ENCODE peak calls at places on chromosomes 6 and 20, in seven cellular contexts. Y, S, I, X, B, M and A are unnamed samples.

GRCh38 chr6:10262505-10262904 is 152.4 kb downstream of the TFAP2A start:
- DNase-seq in Y (no peak), S (no peak), I (no peak), X (no peak), B (no peak), M (no peak), A (no peak)

GRCh38 chr20:32004963-32005362 is 5.3 kb upstream of the CCM2L start:
- DNase-seq in Y (peak; percentile 58), S (no peak), I (no peak), X (no peak), B (no peak), M (no peak), A (peak; percentile 36)

GRCh38 chr6:154805288-154805911 is 72.2 kb downstream of the SCAF8 start:
- DNase-seq in Y (peak; percentile 37), S (no peak), I (no peak), X (peak; percentile 62), B (peak; percentile 25), M (peak; percentile 45), A (peak; percentile 70)

GRCh38 chr20:2084703-2085102 is 16.9 kb upstream of the STK35 start:
- DNase-seq in Y (no peak), S (no peak), I (no peak), X (no peak), B (no peak), M (no peak), A (no peak)

GRCh38 chr6:50826037-50826761 is 7.5 kb downstream of the TFAP2B start:
- DNase-seq in Y (no peak), S (no peak), I (no peak), X (no peak), B (no peak), M (no peak), A (no peak)

GRCh38 chr20:47733892-47734291 is 51.4 kb downstream of the SULF2 start:
- DNase-seq in Y (no peak), S (no peak), I (no peak), X (no peak), B (no peak), M (no peak), A (no peak)

GRCh38 chr6:137673603-137674002 is 179.4 kb upstream of the OLIG3 start:
- DNase-seq in Y (no peak), S (no peak), I (no peak), X (no peak), B (no peak), M (no peak), A (no peak)

GRCh38 chr6:37624606-37625574 is 72.8 kb downstream of the MDGA1 start:
- DNase-seq in Y (no peak), S (peak; percentile 62), I (peak; percentile 86), X (no peak), B (no peak), M (no peak), A (no peak)

GRCh38 chr6:149080511-149080910 is 237.0 kb upstream of the TAB2 start:
- DNase-seq in Y (peak; percentile 57), S (no peak), I (no peak), X (peak; percentile 89), B (peak; percentile 69), M (no peak), A (peak; percentile 88)

GRCh38 chr6:14730654-14731053 is 515.2 kb upstream of the JARID2 start:
- DNase-seq in Y (no peak), S (no peak), I (no peak), X (no peak), B (no peak), M (no peak), A (no peak)

GRCh38 chr20:33006776-33007375 is 628 bp upstream of the BPIFB2 start:
- DNase-seq in Y (no peak), S (no peak), I (no peak), X (no peak), B (no peak), M (no peak), A (no peak)

GRCh38 chr6:167142433-167142761 is 15.4 kb downstream of the GPR31 start:
- DNase-seq in Y (no peak), S (no peak), I (no peak), X (no peak), B (no peak), M (no peak), A (no peak)

GRCh38 chr6:166768761-166769160 is 141.7 kb upstream of the RPS6KA2 start:
- DNase-seq in Y (no peak), S (no peak), I (no peak), X (no peak), B (no peak), M (no peak), A (no peak)

GRCh38 chr6:34922177-34922663 is 33.2 kb downstream of the ANKS1A start:
- DNase-seq in Y (peak; percentile 77), S (no peak), I (no peak), X (peak; percentile 64), B (peak; percentile 57), M (peak; percentile 3), A (peak; percentile 81)

GRCh38 chr20:58575776-58576589 is 60.8 kb upstream of the APCDD1L start:
- DNase-seq in Y (no peak), S (peak; percentile 10), I (no peak), X (no peak), B (no peak), M (no peak), A (no peak)

GRCh38 chr6:42532038-42532669 is 31.7 kb upstream of the UBR2 start:
- DNase-seq in Y (peak; percentile 76), S (no peak), I (peak; percentile 46), X (peak; percentile 66), B (peak; percentile 51), M (peak; percentile 20), A (peak; percentile 73)

GRCh38 chr6:132475925-132476324 is 37.0 kb downstream of the STX7 start:
- DNase-seq in Y (no peak), S (no peak), I (no peak), X (no peak), B (no peak), M (no peak), A (no peak)

GRCh38 chr6:106339334-106340029 is 13.9 kb upstream of the ATG5 start:
- DNase-seq in Y (peak; percentile 76), S (no peak), I (peak; percentile 70), X (peak; percentile 69), B (peak; percentile 80), M (peak; percentile 27), A (peak; percentile 70)

GRCh38 chr6:106745824-106746610 is 116.6 kb downstream of the QRSL1 start:
- DNase-seq in Y (peak; percentile 52), S (no peak), I (peak; percentile 60), X (no peak), B (no peak), M (no peak), A (peak; percentile 6)

GRCh38 chr6:79574636-79575035 is 37.4 kb upstream of the LCA5 start:
- DNase-seq in Y (peak; percentile 13), S (no peak), I (peak; percentile 36), X (peak; percentile 87), B (peak; percentile 86), M (no peak), A (peak; percentile 78)

GRCh38 chr6:15872252-15873103 is 209.7 kb upstream of the DTNBP1 start:
- DNase-seq in Y (no peak), S (no peak), I (no peak), X (peak; percentile 30), B (peak; percentile 37), M (no peak), A (no peak)

GRCh38 chr6:168496932-168497331 is 55.9 kb downstream of the SMOC2 start:
- DNase-seq in Y (no peak), S (no peak), I (no peak), X (no peak), B (no peak), M (no peak), A (no peak)

GRCh38 chr6:21992178-21992967 is 304.5 kb downstream of the PRL start:
- DNase-seq in Y (peak; percentile 67), S (no peak), I (no peak), X (peak; percentile 67), B (peak; percentile 71), M (no peak), A (peak; percentile 80)

GRCh38 chr20:44728835-44729342 is 13.7 kb downstream of the CCN5 start:
- DNase-seq in Y (peak; percentile 85), S (peak; percentile 61), I (peak; percentile 99), X (peak; percentile 62), B (peak; percentile 56), M (no peak), A (peak; percentile 68)

GRCh38 chr6:78910611-78911134 is 43.3 kb downstream of the IRAK1BP1 start:
- DNase-seq in Y (no peak), S (no peak), I (peak; percentile 42), X (no peak), B (no peak), M (no peak), A (no peak)

GRCh38 chr6:157469378-157469777 is 88.4 kb downstream of the ZDHHC14 start:
- DNase-seq in Y (no peak), S (no peak), I (no peak), X (no peak), B (no peak), M (no peak), A (no peak)

GRCh38 chr6:113490356-113490755 is 366.8 kb upstream of the MARCKS start:
- DNase-seq in Y (no peak), S (no peak), I (no peak), X (no peak), B (no peak), M (no peak), A (no peak)

GRCh38 chr6:160462116-160462515 is 113.9 kb downstream of the SLC22A3 start:
- DNase-seq in Y (no peak), S (no peak), I (no peak), X (no peak), B (no peak), M (no peak), A (no peak)

GRCh38 chr20:47328841-47329448 is 27.6 kb downstream of the ZMYND8 start:
- DNase-seq in Y (no peak), S (no peak), I (no peak), X (no peak), B (no peak), M (no peak), A (no peak)

GRCh38 chr6:170232186-170233002 is 58.5 kb downstream of the DLL1 start:
- DNase-seq in Y (peak; percentile 6), S (no peak), I (no peak), X (no peak), B (no peak), M (no peak), A (peak; percentile 62)

GRCh38 chr20:19968488-19969073 is 48.6 kb upstream of the NAA20 start:
- DNase-seq in Y (no peak), S (no peak), I (no peak), X (no peak), B (no peak), M (no peak), A (no peak)